ENCODE peak calls at places on chromosomes 13 and 19, in eight cellular contexts. One of them, this sample, is unnamed.

GRCh38 chr13:98992355-98992754 is 14.5 kb upstream of the DOCK9 start:
- DNase-seq in WERI-Rb-1: no peak
- DNase-seq in HL-60: no peak
- DNase-seq in CD8-positive, alpha-beta T cell: no peak
- DNase-seq in cardiac muscle cell: no peak
- DNase-seq in right cardiac atrium: no peak
- DNase-seq in adrenal gland: no peak
- DNase-seq in lower lobe of right lung: no peak
- DNase-seq in this sample: no peak

GRCh38 chr19:50553134-50553703 is 15.0 kb downstream of the LRRC4B start:
- DNase-seq in WERI-Rb-1: no peak
- DNase-seq in HL-60: no peak
- DNase-seq in CD8-positive, alpha-beta T cell: no peak
- DNase-seq in cardiac muscle cell: no peak
- DNase-seq in right cardiac atrium: no peak
- DNase-seq in adrenal gland: no peak
- DNase-seq in lower lobe of right lung: no peak
- DNase-seq in this sample: no peak

GRCh38 chr19:46133101-46133627 is 8.7 kb upstream of the IGFL3 start:
- DNase-seq in WERI-Rb-1: peak
- DNase-seq in HL-60: no peak
- DNase-seq in CD8-positive, alpha-beta T cell: no peak
- DNase-seq in cardiac muscle cell: peak
- DNase-seq in right cardiac atrium: no peak
- DNase-seq in adrenal gland: peak
- DNase-seq in lower lobe of right lung: no peak
- DNase-seq in this sample: peak

GRCh38 chr13:114008964-114009589 is 35.2 kb upstream of the C13orf46 start:
- DNase-seq in WERI-Rb-1: no peak
- DNase-seq in HL-60: no peak
- DNase-seq in CD8-positive, alpha-beta T cell: no peak
- DNase-seq in cardiac muscle cell: no peak
- DNase-seq in right cardiac atrium: no peak
- DNase-seq in adrenal gland: no peak
- DNase-seq in lower lobe of right lung: no peak
- DNase-seq in this sample: peak

GRCh38 chr19:29014857-29015436 is 198.0 kb downstream of the UQCRFS1 start:
- DNase-seq in WERI-Rb-1: no peak
- DNase-seq in HL-60: no peak
- DNase-seq in CD8-positive, alpha-beta T cell: no peak
- DNase-seq in cardiac muscle cell: no peak
- DNase-seq in right cardiac atrium: no peak
- DNase-seq in adrenal gland: no peak
- DNase-seq in lower lobe of right lung: no peak
- DNase-seq in this sample: no peak

GRCh38 chr13:34265016-34265692 is 447.2 kb downstream of the RFC3 start:
- DNase-seq in WERI-Rb-1: no peak
- DNase-seq in HL-60: no peak
- DNase-seq in CD8-positive, alpha-beta T cell: no peak
- DNase-seq in cardiac muscle cell: no peak
- DNase-seq in right cardiac atrium: no peak
- DNase-seq in adrenal gland: no peak
- DNase-seq in lower lobe of right lung: no peak
- DNase-seq in this sample: no peak

GRCh38 chr13:95754069-95754468 is 77.1 kb downstream of the DNAJC3 start:
- DNase-seq in WERI-Rb-1: no peak
- DNase-seq in HL-60: peak
- DNase-seq in CD8-positive, alpha-beta T cell: no peak
- DNase-seq in cardiac muscle cell: no peak
- DNase-seq in right cardiac atrium: no peak
- DNase-seq in adrenal gland: no peak
- DNase-seq in lower lobe of right lung: no peak
- DNase-seq in this sample: no peak

GRCh38 chr13:75327132-75327505 is 154.8 kb downstream of the TBC1D4 start:
- DNase-seq in WERI-Rb-1: no peak
- DNase-seq in HL-60: no peak
- DNase-seq in CD8-positive, alpha-beta T cell: no peak
- DNase-seq in cardiac muscle cell: no peak
- DNase-seq in right cardiac atrium: no peak
- DNase-seq in adrenal gland: no peak
- DNase-seq in lower lobe of right lung: no peak
- DNase-seq in this sample: no peak

GRCh38 chr19:4911314-4911713 is 2.0 kb downstream of the UHRF1 start:
- DNase-seq in WERI-Rb-1: no peak
- DNase-seq in HL-60: no peak
- DNase-seq in CD8-positive, alpha-beta T cell: no peak
- DNase-seq in cardiac muscle cell: no peak
- DNase-seq in right cardiac atrium: no peak
- DNase-seq in adrenal gland: no peak
- DNase-seq in lower lobe of right lung: no peak
- DNase-seq in this sample: no peak

GRCh38 chr19:4913996-4914735 is 4.9 kb downstream of the UHRF1 start:
- DNase-seq in WERI-Rb-1: no peak
- DNase-seq in HL-60: no peak
- DNase-seq in CD8-positive, alpha-beta T cell: peak
- DNase-seq in cardiac muscle cell: no peak
- DNase-seq in right cardiac atrium: no peak
- DNase-seq in adrenal gland: no peak
- DNase-seq in lower lobe of right lung: no peak
- DNase-seq in this sample: no peak

GRCh38 chr19:4909897-4910593 is 744 bp downstream of the UHRF1 start:
- DNase-seq in WERI-Rb-1: peak
- DNase-seq in HL-60: peak
- DNase-seq in CD8-positive, alpha-beta T cell: peak
- DNase-seq in cardiac muscle cell: peak
- DNase-seq in right cardiac atrium: peak
- DNase-seq in adrenal gland: peak
- DNase-seq in lower lobe of right lung: peak
- DNase-seq in this sample: peak

GRCh38 chr19:4910594-4911273 is 1.4 kb downstream of the UHRF1 start:
- DNase-seq in WERI-Rb-1: no peak
- DNase-seq in HL-60: no peak
- DNase-seq in CD8-positive, alpha-beta T cell: no peak
- DNase-seq in cardiac muscle cell: no peak
- DNase-seq in right cardiac atrium: no peak
- DNase-seq in adrenal gland: no peak
- DNase-seq in lower lobe of right lung: no peak
- DNase-seq in this sample: no peak

DNA sequence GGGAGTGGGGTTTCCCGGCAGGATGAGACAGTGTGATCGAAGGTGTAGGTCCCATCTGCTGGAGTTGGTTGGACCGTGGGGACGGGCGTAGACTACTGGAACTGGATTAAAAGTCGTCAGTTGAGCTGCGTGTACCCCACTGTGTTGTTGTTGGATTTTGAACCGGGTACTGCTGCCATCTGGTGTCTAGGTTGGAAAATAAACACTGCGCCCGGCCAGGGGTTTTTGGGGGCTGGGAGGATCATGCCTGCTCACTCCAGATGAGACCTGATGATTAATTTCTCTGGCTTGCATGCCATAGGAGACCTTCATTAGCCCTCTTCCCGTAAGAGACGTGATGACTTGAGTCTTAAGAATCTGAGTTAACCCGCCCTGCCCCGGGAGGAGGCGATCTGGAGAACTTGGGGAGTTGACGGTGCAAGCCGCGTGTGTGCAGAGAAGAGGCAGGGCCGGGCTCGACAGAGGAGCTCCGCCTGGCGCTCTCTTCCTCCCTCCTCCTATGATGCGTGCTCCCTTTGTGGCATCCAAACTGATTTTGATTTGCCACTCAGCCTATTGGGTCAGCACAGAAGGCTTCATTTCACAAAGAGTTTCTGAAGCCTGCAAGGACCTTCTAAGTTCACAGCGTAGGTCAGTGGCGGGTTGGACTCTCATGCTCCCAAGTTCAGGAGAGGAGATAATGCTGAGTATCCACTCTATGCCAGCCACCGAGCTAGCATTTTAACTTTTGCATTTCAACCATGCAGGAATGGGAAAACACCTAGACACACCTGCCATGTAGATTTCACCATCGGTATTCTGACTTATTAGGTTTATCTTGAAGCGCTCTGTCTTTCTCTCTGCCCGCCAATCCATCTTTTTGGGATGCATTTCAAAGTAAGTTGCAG is 2.7 kb downstream of the UHRF1 start:
- DNase-seq in WERI-Rb-1: peak
- DNase-seq in HL-60: peak
- DNase-seq in CD8-positive, alpha-beta T cell: peak
- DNase-seq in cardiac muscle cell: peak
- DNase-seq in right cardiac atrium: peak
- DNase-seq in adrenal gland: peak
- DNase-seq in lower lobe of right lung: peak
- DNase-seq in this sample: peak
- H3K4me3 ChIP-seq in WERI-Rb-1: peak
- H3K4me3 ChIP-seq in HL-60: peak
- H3K4me3 ChIP-seq in CD8-positive, alpha-beta T cell: peak
- H3K4me3 ChIP-seq in cardiac muscle cell: no peak
- H3K4me3 ChIP-seq in right cardiac atrium: no peak
- H3K4me3 ChIP-seq in adrenal gland: no peak
- H3K4me3 ChIP-seq in lower lobe of right lung: peak
- H3K4me3 ChIP-seq in this sample: peak

GRCh38 chr19:13162749-13163608 is 12.8 kb downstream of the IER2 start:
- DNase-seq in WERI-Rb-1: peak
- DNase-seq in HL-60: peak
- DNase-seq in CD8-positive, alpha-beta T cell: peak
- DNase-seq in cardiac muscle cell: peak
- DNase-seq in right cardiac atrium: peak
- DNase-seq in adrenal gland: peak
- DNase-seq in lower lobe of right lung: peak
- DNase-seq in this sample: peak

GRCh38 chr19:13165091-13165997 is 15.1 kb downstream of the IER2 start:
- DNase-seq in WERI-Rb-1: no peak
- DNase-seq in HL-60: no peak
- DNase-seq in CD8-positive, alpha-beta T cell: no peak
- DNase-seq in cardiac muscle cell: no peak
- DNase-seq in right cardiac atrium: no peak
- DNase-seq in adrenal gland: no peak
- DNase-seq in lower lobe of right lung: no peak
- DNase-seq in this sample: no peak

GRCh38 chr19:13164370-13165090 is 14.3 kb downstream of the IER2 start:
- DNase-seq in WERI-Rb-1: peak
- DNase-seq in HL-60: no peak
- DNase-seq in CD8-positive, alpha-beta T cell: peak
- DNase-seq in cardiac muscle cell: peak
- DNase-seq in right cardiac atrium: peak
- DNase-seq in adrenal gland: no peak
- DNase-seq in lower lobe of right lung: peak
- DNase-seq in this sample: peak

GRCh38 chr19:13160557-13160956 is 10.3 kb downstream of the IER2 start:
- DNase-seq in WERI-Rb-1: no peak
- DNase-seq in HL-60: no peak
- DNase-seq in CD8-positive, alpha-beta T cell: no peak
- DNase-seq in cardiac muscle cell: no peak
- DNase-seq in right cardiac atrium: no peak
- DNase-seq in adrenal gland: peak
- DNase-seq in lower lobe of right lung: no peak
- DNase-seq in this sample: no peak

DNA sequence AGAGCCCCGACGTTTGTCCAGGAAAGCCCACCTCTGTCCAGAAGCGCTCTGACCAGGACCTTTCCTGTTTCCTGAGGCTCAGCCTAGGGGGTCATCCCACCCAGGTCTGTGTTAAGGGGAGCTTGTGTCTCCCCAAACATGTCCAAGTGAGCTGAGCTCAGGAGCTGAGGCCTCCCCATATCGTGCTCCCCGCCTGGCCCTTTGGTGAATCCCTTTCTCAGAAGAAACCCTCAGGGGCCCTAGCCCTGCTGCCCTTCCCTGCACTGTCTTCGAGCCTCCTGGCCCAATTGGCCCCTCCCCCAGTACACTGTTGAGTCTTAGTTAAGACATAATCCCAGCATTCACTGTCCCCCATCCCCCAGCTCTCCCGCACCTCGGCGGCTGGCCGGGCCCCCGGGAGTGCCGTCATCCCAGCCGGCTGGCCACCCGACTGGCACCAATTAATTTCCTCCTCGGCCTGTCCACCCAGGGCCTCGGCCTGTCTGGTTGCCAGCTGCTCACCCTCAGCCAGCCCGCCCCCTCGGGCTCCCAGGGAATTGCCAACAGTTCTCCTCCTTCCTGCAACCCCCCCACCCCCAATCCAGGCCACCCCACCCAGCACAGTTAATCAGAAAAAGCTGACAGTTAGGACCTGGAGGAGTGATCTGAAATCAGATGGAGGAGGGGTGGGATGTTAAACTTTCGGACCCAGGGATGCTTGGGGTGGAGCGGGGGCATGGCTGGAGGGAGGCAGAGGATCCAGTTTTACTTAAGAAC is 13.6 kb downstream of the IER2 start:
- DNase-seq in WERI-Rb-1: peak
- DNase-seq in HL-60: no peak
- DNase-seq in CD8-positive, alpha-beta T cell: peak
- DNase-seq in cardiac muscle cell: peak
- DNase-seq in right cardiac atrium: peak
- DNase-seq in adrenal gland: peak
- DNase-seq in lower lobe of right lung: peak
- DNase-seq in this sample: peak
- H3K4me3 ChIP-seq in WERI-Rb-1: peak
- H3K4me3 ChIP-seq in HL-60: no peak
- H3K4me3 ChIP-seq in CD8-positive, alpha-beta T cell: peak
- H3K4me3 ChIP-seq in cardiac muscle cell: no peak
- H3K4me3 ChIP-seq in right cardiac atrium: peak
- H3K4me3 ChIP-seq in adrenal gland: no peak
- H3K4me3 ChIP-seq in lower lobe of right lung: peak
- H3K4me3 ChIP-seq in this sample: peak

GRCh38 chr19:41309225-41310030 is 544 bp upstream of the CCDC97 start:
- DNase-seq in WERI-Rb-1: no peak
- DNase-seq in HL-60: no peak
- DNase-seq in CD8-positive, alpha-beta T cell: no peak
- DNase-seq in cardiac muscle cell: no peak
- DNase-seq in right cardiac atrium: no peak
- DNase-seq in adrenal gland: peak
- DNase-seq in lower lobe of right lung: no peak
- DNase-seq in this sample: no peak

GRCh38 chr19:41310031-41310831 is at the start of gene CCDC97:
- DNase-seq in WERI-Rb-1: peak
- DNase-seq in HL-60: peak
- DNase-seq in CD8-positive, alpha-beta T cell: peak
- DNase-seq in cardiac muscle cell: peak
- DNase-seq in right cardiac atrium: peak
- DNase-seq in adrenal gland: peak
- DNase-seq in lower lobe of right lung: peak
- DNase-seq in this sample: peak

GRCh38 chr19:41308450-41309224 is 1.3 kb upstream of the CCDC97 start:
- DNase-seq in WERI-Rb-1: peak
- DNase-seq in HL-60: peak
- DNase-seq in CD8-positive, alpha-beta T cell: peak
- DNase-seq in cardiac muscle cell: peak
- DNase-seq in right cardiac atrium: peak
- DNase-seq in adrenal gland: peak
- DNase-seq in lower lobe of right lung: peak
- DNase-seq in this sample: no peak

GRCh38 chr19:41311072-41311471 is 1.1 kb downstream of the CCDC97 start:
- DNase-seq in WERI-Rb-1: no peak
- DNase-seq in HL-60: no peak
- DNase-seq in CD8-positive, alpha-beta T cell: no peak
- DNase-seq in cardiac muscle cell: no peak
- DNase-seq in right cardiac atrium: no peak
- DNase-seq in adrenal gland: no peak
- DNase-seq in lower lobe of right lung: no peak
- DNase-seq in this sample: no peak

DNA sequence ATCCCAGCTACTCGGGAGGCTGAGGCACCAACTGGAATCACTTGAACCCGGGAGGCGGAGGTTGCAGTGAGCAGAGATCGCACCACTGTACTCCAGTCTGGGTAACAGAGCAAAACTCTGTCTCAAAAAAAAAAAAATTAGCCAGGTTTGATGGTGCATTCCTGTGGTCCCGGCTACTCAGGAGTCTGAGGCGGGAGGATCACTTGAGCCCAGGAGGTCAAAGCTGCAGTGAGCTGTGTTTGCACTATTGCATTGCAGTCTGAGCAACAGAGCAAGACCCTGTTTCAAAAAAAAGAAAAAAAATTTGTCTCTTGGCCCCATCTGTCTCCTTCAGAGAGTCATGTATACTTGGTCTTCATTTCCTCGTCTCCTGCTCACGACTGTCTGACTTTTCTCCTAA is 1.6 kb downstream of the CCDC97 start:
- DNase-seq in WERI-Rb-1: no peak
- DNase-seq in HL-60: no peak
- DNase-seq in CD8-positive, alpha-beta T cell: no peak
- DNase-seq in cardiac muscle cell: no peak
- DNase-seq in right cardiac atrium: no peak
- DNase-seq in adrenal gland: no peak
- DNase-seq in lower lobe of right lung: peak
- DNase-seq in this sample: no peak
- H3K4me3 ChIP-seq in WERI-Rb-1: no peak
- H3K4me3 ChIP-seq in HL-60: no peak
- H3K4me3 ChIP-seq in CD8-positive, alpha-beta T cell: no peak
- H3K4me3 ChIP-seq in cardiac muscle cell: no peak
- H3K4me3 ChIP-seq in right cardiac atrium: no peak
- H3K4me3 ChIP-seq in adrenal gland: no peak
- H3K4me3 ChIP-seq in lower lobe of right lung: no peak
- H3K4me3 ChIP-seq in this sample: no peak

GRCh38 chr13:106376411-106377112 is 158.9 kb downstream of the EFNB2 start:
- DNase-seq in WERI-Rb-1: peak
- DNase-seq in HL-60: no peak
- DNase-seq in CD8-positive, alpha-beta T cell: no peak
- DNase-seq in cardiac muscle cell: no peak
- DNase-seq in right cardiac atrium: no peak
- DNase-seq in adrenal gland: no peak
- DNase-seq in lower lobe of right lung: peak
- DNase-seq in this sample: peak
- H3K4me3 ChIP-seq in WERI-Rb-1: no peak
- H3K4me3 ChIP-seq in HL-60: no peak
- H3K4me3 ChIP-seq in CD8-positive, alpha-beta T cell: no peak
- H3K4me3 ChIP-seq in cardiac muscle cell: no peak
- H3K4me3 ChIP-seq in right cardiac atrium: no peak
- H3K4me3 ChIP-seq in adrenal gland: no peak
- H3K4me3 ChIP-seq in lower lobe of right lung: no peak
- H3K4me3 ChIP-seq in this sample: no peak

This sample was measured in RWPE2.